ENCODE peak calls at places on chromosome 13, in eight cellular contexts. R, U, I, Q, G, D, W and C are unnamed samples. For H3K36me3, the result is how much of the 10 kb centered on the place peaks cover.

GRCh38 chr13:112828756-112829155 is 138.9 kb downstream of the ATP11A start:
- DNase-seq in R (no peak), U (no peak), I (no peak), Q (no peak), G (no peak), D (no peak), W (no peak), C (no peak)

GRCh38 chr13:101985321-101985720 is 416.5 kb downstream of the FGF14 start:
- DNase-seq in R (no peak), U (no peak), I (no peak), Q (no peak), G (no peak), D (no peak), W (no peak), C (no peak)

GRCh38 chr13:94390881-94391280 is 88.6 kb downstream of the DCT start:
- DNase-seq in R (no peak), U (no peak), I (no peak), Q (no peak), G (no peak), D (no peak), W (no peak), C (no peak)

GRCh38 chr13:47178090-47178950 is 281.5 kb upstream of the HTR2A start:
- DNase-seq in R (no peak), U (no peak), I (no peak), Q (no peak), G (no peak), D (no peak), W (no peak), C (no peak)

GRCh38 chr13:114235697-114236096 is 1.0 kb downstream of the CDC16 start:
- DNase-seq in R (no peak), U (no peak), I (no peak), Q (no peak), G (no peak), D (no peak), W (peak), C (no peak)

GRCh38 chr13:101988140-101988539 is 413.7 kb downstream of the FGF14 start:
- DNase-seq in R (no peak), U (no peak), I (no peak), Q (no peak), G (no peak), D (no peak), W (no peak), C (no peak)

GRCh38 chr13:85362980-85363379 is 436.2 kb downstream of the SLITRK6 start:
- DNase-seq in R (no peak), U (no peak), I (no peak), Q (no peak), G (no peak), D (no peak), W (no peak), C (no peak)

GRCh38 chr13:26967119-26968038 is 204.2 kb downstream of the USP12 start:
- DNase-seq in R (no peak), U (no peak), I (no peak), Q (no peak), G (no peak), D (no peak), W (no peak), C (no peak)

GRCh38 chr13:97133955-97134354 is 88.2 kb upstream of the MBNL2 start:
- DNase-seq in R (no peak), U (no peak), I (no peak), Q (no peak), G (no peak), D (no peak), W (no peak), C (no peak)

GRCh38 chr13:111337206-111337605 is 16.8 kb downstream of the TEX29 start:
- DNase-seq in R (no peak), U (no peak), I (no peak), Q (no peak), G (no peak), D (no peak), W (no peak), C (peak)

GRCh38 chr13:78241278-78241919 is 322.8 kb upstream of the EDNRB start:
- DNase-seq in R (no peak), U (no peak), I (no peak), Q (no peak), G (peak), D (no peak), W (peak), C (no peak)

GRCh38 chr13:113275387-113275786 is 21.7 kb upstream of the LAMP1 start:
- DNase-seq in R (peak), U (no peak), I (no peak), Q (no peak), G (peak), D (peak), W (peak), C (peak)

GRCh38 chr13:47959468-47960088 is 41.5 kb downstream of the SUCLA2 start:
- DNase-seq in R (no peak), U (no peak), I (no peak), Q (no peak), G (no peak), D (no peak), W (no peak), C (no peak)

GRCh38 chr13:69565334-69565733 is 542.3 kb upstream of the ATXN8OS start:
- DNase-seq in R (no peak), U (no peak), I (no peak), Q (peak), G (peak), D (no peak), W (peak), C (no peak)

GRCh38 chr13:103350147-103350546 is 283.9 kb upstream of the SLC10A2 start:
- DNase-seq in R (no peak), U (no peak), I (no peak), Q (no peak), G (no peak), D (no peak), W (no peak), C (no peak)

GRCh38 chr13:100508391-100508790 is 80.2 kb downstream of the GGACT start:
- DNase-seq in R (no peak), U (no peak), I (no peak), Q (no peak), G (no peak), D (no peak), W (no peak), C (no peak)

GRCh38 chr13:111252449-111253124 is 67.9 kb upstream of the TEX29 start:
- DNase-seq in R (no peak), U (no peak), I (no peak), Q (no peak), G (no peak), D (no peak), W (no peak), C (no peak)

GRCh38 chr13:111629933-111630332 is 309.5 kb downstream of the TEX29 start:
- DNase-seq in R (no peak), U (no peak), I (no peak), Q (no peak), G (no peak), D (no peak), W (no peak), C (no peak)

GRCh38 chr13:106384516-106384915 is 150.9 kb downstream of the EFNB2 start:
- DNase-seq in R (no peak), U (no peak), I (no peak), Q (no peak), G (no peak), D (no peak), W (no peak), C (no peak)

GRCh38 chr13:73242515-73243015 is 183.8 kb downstream of the KLF5 start:
- DNase-seq in R (no peak), U (no peak), I (no peak), Q (no peak), G (no peak), D (no peak), W (no peak), C (no peak)

GRCh38 chr13:36945078-36945477 is 25.0 kb upstream of the SMAD9 start:
- DNase-seq in R (no peak), U (no peak), I (no peak), Q (no peak), G (no peak), D (no peak), W (peak), C (no peak)

GRCh38 chr13:27483421-27483820 is 33.1 kb upstream of the MTIF3 start:
- DNase-seq in R (no peak), U (peak), I (no peak), Q (no peak), G (no peak), D (no peak), W (no peak), C (no peak)

GRCh38 chr13:27965740-27966640 is 3.1 kb downstream of the CDX2 start:
- DNase-seq in R (no peak), U (no peak), I (no peak), Q (no peak), G (peak), D (peak), W (no peak), C (peak)

GRCh38 chr13:82330499-82330898 is 1551.8 kb downstream of the SLITRK1 start:
- DNase-seq in R (no peak), U (no peak), I (no peak), Q (no peak), G (no peak), D (no peak), W (peak), C (no peak)

GRCh38 chr13:113110852-113111315 is 5.3 kb downstream of the F7 start:
- DNase-seq in R (peak), U (no peak), I (no peak), Q (no peak), G (peak), D (no peak), W (no peak), C (no peak)

GRCh38 chr13:84844473-84844872 is 954.7 kb downstream of the SLITRK6 start:
- DNase-seq in R (no peak), U (no peak), I (no peak), Q (no peak), G (no peak), D (no peak), W (no peak), C (no peak)

GRCh38 chr13:114230117-114230516 is 4.6 kb upstream of the CDC16 start:
- DNase-seq in R (no peak), U (no peak), I (no peak), Q (no peak), G (no peak), D (no peak), W (no peak), C (no peak)

GRCh38 chr13:71513414-71514063 is 353.5 kb downstream of the DACH1 start:
- DNase-seq in R (no peak), U (no peak), I (no peak), Q (no peak), G (no peak), D (no peak), W (no peak), C (no peak)

GRCh38 chr13:97148894-97149293 is 73.2 kb upstream of the MBNL2 start:
- DNase-seq in R (no peak), U (no peak), I (no peak), Q (no peak), G (no peak), D (no peak), W (no peak), C (no peak)

GRCh38 chr13:67221630-67222226 is 8.4 kb downstream of the PCDH9 start:
- DNase-seq in R (no peak), U (no peak), I (no peak), Q (no peak), G (no peak), D (no peak), W (no peak), C (no peak)

GRCh38 chr13:105033999-105034398 is 1501.5 kb downstream of the EFNB2 start:
- DNase-seq in R (no peak), U (no peak), I (no peak), Q (no peak), G (no peak), D (no peak), W (no peak), C (no peak)

GRCh38 chr13:42906257-42906656 is 85.8 kb downstream of the EPSTI1 start:
- DNase-seq in R (no peak), U (no peak), I (no peak), Q (no peak), G (no peak), D (no peak), W (no peak), C (peak)

GRCh38 chr13:104671901-104672300 is 1605.7 kb upstream of the SLC10A2 start:
- DNase-seq in R (no peak), U (no peak), I (no peak), Q (no peak), G (no peak), D (no peak), W (no peak), C (no peak)

GRCh38 chr13:107376393-107377085 is 808.6 kb upstream of the ARGLU1 start:
- DNase-seq in R (no peak), U (no peak), I (no peak), Q (no peak), G (no peak), D (no peak), W (no peak), C (no peak)

GRCh38 chr13:53138369-53139036 is 109.9 kb downstream of the OLFM4 start:
- DNase-seq in R (no peak), U (no peak), I (no peak), Q (no peak), G (no peak), D (no peak), W (no peak), C (no peak)

GRCh38 chr13:29619995-29620394 is 24.5 kb upstream of the SLC7A1 start:
- DNase-seq in R (no peak), U (no peak), I (no peak), Q (no peak), G (no peak), D (no peak), W (no peak), C (no peak)
- TF ChIP-seq POLR2AphosphoS5 in R (no peak), U (no peak), I (no peak), Q (no peak), G (no peak), D (no peak), W (no peak), C (no peak)

DNA sequence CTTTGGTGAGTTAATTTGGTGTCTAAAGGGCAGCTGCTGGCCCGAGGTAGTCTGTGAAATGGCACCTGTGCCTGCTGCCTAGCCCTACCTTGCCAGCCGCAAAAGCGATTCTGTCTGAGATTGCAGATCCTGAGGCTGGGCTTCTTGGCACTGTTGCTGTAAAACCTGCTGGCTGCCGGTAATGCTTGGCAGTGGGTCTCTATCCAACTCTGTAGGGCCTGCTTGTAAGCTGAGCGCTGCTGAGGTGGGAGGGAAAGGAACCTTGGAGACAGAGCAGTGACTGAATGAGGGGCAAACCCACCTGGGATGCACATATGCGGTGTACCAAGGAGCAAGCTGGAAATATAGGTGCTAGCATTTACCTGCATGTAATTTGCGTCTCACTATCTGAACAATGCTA is 11.7 kb downstream of the LCP1 start:
- DNase-seq in R (no peak), U (no peak), I (no peak), Q (no peak), G (no peak), D (peak), W (no peak), C (no peak)
- H3K4me3 ChIP-seq in R (no peak), U (no peak), I (no peak), Q (peak), G (no peak), D (no peak), W (no peak), C (no peak)

DNA sequence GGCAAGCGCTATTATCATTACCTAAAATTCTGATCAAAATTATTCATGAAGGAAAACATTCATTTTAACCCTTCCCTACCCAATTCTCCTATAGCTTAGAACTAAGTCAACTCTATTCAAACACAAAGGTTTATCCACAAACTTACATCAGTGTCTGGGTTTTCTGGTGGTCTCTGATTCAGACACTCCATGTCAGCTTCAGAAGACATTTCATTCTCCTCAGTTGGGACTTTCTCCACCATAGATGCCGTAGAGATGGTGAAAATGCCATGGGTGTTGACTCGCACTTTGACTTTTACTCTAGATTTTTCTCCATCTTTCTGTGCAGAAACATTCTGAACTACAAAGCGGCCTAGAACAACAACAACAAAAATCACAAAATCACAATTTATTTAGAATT is 16.3 kb downstream of the HSPH1 start:
- DNase-seq in R (no peak), U (no peak), I (no peak), Q (no peak), G (no peak), D (no peak), W (no peak), C (no peak)
- H3K36me3 ChIP-seq in R (half or more), U (half or more), I (under half), Q (under half), G (half or more), D (half or more), W (under half), C (under half)

GRCh38 chr13:25018729-25019115 is 77.2 kb upstream of the PABPC3 start:
- DNase-seq in R (no peak), U (no peak), I (no peak), Q (no peak), G (peak), D (no peak), W (no peak), C (no peak)
- TF ChIP-seq POLR2AphosphoS5 in R (no peak), U (no peak), I (no peak), Q (no peak), G (no peak), D (no peak), W (no peak), C (no peak)

DNA sequence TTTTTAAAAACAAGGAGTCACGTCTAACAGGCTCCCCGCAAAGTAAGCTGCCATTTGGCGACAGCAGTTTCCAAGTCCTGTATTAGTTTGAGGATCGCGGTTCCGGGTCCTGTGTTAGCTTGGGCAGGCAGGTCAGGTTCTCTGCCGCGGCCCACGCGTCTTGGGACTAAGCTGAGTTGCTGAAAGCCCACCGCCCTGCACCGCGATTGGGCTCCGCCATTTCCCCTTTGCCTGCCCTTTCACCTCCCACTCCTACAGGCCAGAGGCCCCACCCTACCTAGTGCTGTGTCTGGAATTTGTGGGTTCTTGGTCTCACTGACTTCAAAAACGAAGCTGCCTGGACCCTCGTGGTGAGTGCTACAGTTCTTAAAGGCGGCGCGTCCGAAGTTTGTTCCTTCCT is 6.8 kb downstream of the PARP4 start:
- DNase-seq in R (no peak), U (peak), I (no peak), Q (no peak), G (no peak), D (no peak), W (no peak), C (no peak)
- H3K4me3 ChIP-seq in R (no peak), U (no peak), I (no peak), Q (no peak), G (no peak), D (no peak), W (no peak), C (no peak)

GRCh38 chr13:98451676-98452105 is 125.2 kb downstream of the STK24 start:
- DNase-seq in R (no peak), U (no peak), I (no peak), Q (no peak), G (no peak), D (no peak), W (no peak), C (no peak)
- H3K36me3 ChIP-seq in R (under half), U (half or more), I (under half), Q (under half), G (under half), D (half or more), W (under half), C (under half)

GRCh38 chr13:41645313-41645712 is 188.0 kb downstream of the RGCC start:
- DNase-seq in R (peak), U (no peak), I (peak), Q (no peak), G (no peak), D (no peak), W (peak), C (peak)
- TF ChIP-seq POLR2AphosphoS5 in R (peak), U (peak), I (peak), Q (no peak), G (peak), D (no peak), W (peak), C (peak)

GRCh38 chr13:29745704-29746103 is 104.7 kb downstream of the UBL3 start:
- DNase-seq in R (no peak), U (no peak), I (no peak), Q (no peak), G (no peak), D (no peak), W (no peak), C (no peak)

GRCh38 chr13:29748097-29748496 is 102.3 kb downstream of the UBL3 start:
- DNase-seq in R (no peak), U (no peak), I (no peak), Q (no peak), G (peak), D (no peak), W (no peak), C (no peak)

GRCh38 chr13:29740961-29741360 is 109.5 kb downstream of the UBL3 start:
- DNase-seq in R (no peak), U (no peak), I (no peak), Q (no peak), G (no peak), D (no peak), W (no peak), C (no peak)

GRCh38 chr13:29746167-29746677 is 104.2 kb downstream of the UBL3 start:
- DNase-seq in R (no peak), U (no peak), I (no peak), Q (no peak), G (no peak), D (no peak), W (no peak), C (no peak)

DNA sequence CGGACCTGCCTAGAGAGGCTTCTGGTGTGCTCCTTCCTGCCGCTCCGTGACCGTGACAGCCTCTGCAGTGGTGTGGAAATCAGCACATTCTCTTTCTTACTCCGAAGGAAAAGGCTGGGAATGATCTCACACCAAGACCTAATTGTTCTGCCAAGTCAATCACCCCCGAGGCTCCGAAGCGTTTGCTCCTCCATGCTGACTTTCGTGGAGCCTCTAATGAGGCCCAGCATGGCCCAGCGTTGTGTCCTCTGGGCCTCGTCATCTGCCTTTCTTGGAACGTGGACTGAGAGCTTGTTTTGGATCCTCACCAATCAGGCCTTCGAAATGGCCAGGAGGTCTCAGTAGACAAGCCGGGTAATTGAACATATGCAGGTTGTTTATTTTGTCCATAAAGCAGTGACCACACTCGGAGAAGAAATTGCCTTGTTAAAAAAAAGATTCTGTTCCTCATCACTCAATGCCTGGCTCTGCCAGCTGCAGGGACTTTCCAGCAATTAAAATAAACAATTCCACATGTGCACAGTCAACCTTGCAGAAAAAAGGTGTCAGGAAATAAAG is 107.1 kb downstream of the UBL3 start:
- DNase-seq in R (peak), U (no peak), I (peak), Q (no peak), G (peak), D (no peak), W (peak), C (no peak)
- H3K4me3 ChIP-seq in R (no peak), U (no peak), I (no peak), Q (no peak), G (no peak), D (no peak), W (no peak), C (no peak)

GRCh38 chr13:110208116-110208515 is 98.8 kb downstream of the COL4A1 start:
- DNase-seq in R (no peak), U (no peak), I (no peak), Q (no peak), G (no peak), D (no peak), W (no peak), C (no peak)
- H3K36me3 ChIP-seq in R (under half), U (under half), I (under half), Q (under half), G (under half), D (half or more), W (under half), C (under half)

DNA sequence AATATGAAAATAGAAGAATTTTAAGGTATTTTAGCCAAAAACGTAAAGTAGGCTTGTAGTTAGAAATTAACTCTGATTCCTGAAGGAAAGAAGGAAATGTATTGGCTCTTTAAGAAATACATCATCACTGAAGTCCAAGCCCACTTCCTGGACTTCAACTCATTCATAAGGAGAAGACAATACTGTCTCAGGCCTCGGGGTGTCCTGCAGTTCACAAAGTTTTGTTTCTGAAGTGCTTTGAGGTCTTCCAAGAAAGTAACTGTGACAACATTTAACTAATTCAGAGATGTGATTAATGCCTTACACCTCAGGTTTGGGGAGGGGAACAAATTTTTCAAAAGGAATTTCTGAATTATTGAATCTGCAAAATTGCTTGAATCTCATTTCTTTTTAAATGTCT is 65.8 kb upstream of the STARD13 start:
- DNase-seq in R (no peak), U (no peak), I (no peak), Q (no peak), G (peak), D (no peak), W (peak), C (no peak)
- TF ChIP-seq POLR2AphosphoS5 in R (no peak), U (no peak), I (no peak), Q (no peak), G (peak), D (no peak), W (no peak), C (no peak)